ENCODE peak calls at places on chromosome 21, in ten cellular contexts. L, B, Z, V, S, G, R, U, Q and M are unnamed samples.

GRCh38 chr21:15752763-15753407 is 23.1 kb downstream of the USP25 start:
- DNase-seq in L (no peak), B (no peak), Z (peak), V (no peak), S (no peak), G (no peak), R (no peak), U (no peak), Q (no peak), M (no peak)

GRCh38 chr21:18041012-18041411 is 203.6 kb upstream of the CHODL start:
- DNase-seq in L (no peak), B (no peak), Z (peak), V (no peak), S (no peak), G (peak), R (no peak), U (peak), Q (no peak), M (no peak)

GRCh38 chr21:45865106-45865835 is 116.3 kb upstream of the COL6A1 start:
- DNase-seq in L (no peak), B (no peak), Z (peak), V (no peak), S (peak), G (peak), R (peak), U (no peak), Q (no peak), M (peak)

GRCh38 chr21:18545908-18546307 is 142.3 kb upstream of the TMPRSS15 start:
- DNase-seq in L (no peak), B (no peak), Z (peak), V (no peak), S (no peak), G (peak), R (no peak), U (peak), Q (no peak), M (no peak)

GRCh38 chr21:18369115-18369514 is 34.5 kb downstream of the TMPRSS15 start:
- DNase-seq in L (no peak), B (no peak), Z (peak), V (no peak), S (no peak), G (peak), R (no peak), U (peak), Q (no peak), M (no peak)

GRCh38 chr21:45515241-45516061 is 26.8 kb downstream of the SLC19A1 start:
- DNase-seq in L (no peak), B (no peak), Z (peak), V (no peak), S (no peak), G (no peak), R (no peak), U (no peak), Q (no peak), M (no peak)

GRCh38 chr21:38950388-38951094 is 144.8 kb downstream of the ETS2 start:
- DNase-seq in L (no peak), B (no peak), Z (peak), V (no peak), S (no peak), G (peak), R (no peak), U (no peak), Q (peak), M (no peak)

GRCh38 chr21:15210235-15210678 is 145.5 kb upstream of the NRIP1 start:
- DNase-seq in L (peak), B (no peak), Z (peak), V (peak), S (no peak), G (peak), R (no peak), U (no peak), Q (peak), M (no peak)

GRCh38 chr21:27722095-27722494 is 755.2 kb upstream of the ADAMTS5 start:
- DNase-seq in L (no peak), B (no peak), Z (peak), V (no peak), S (no peak), G (no peak), R (no peak), U (no peak), Q (no peak), M (no peak)

GRCh38 chr21:41768371-41769042 is 1.7 kb upstream of the RIPK4 start:
- DNase-seq in L (no peak), B (no peak), Z (peak), V (no peak), S (no peak), G (peak), R (peak), U (peak), Q (no peak), M (peak)

GRCh38 chr21:34967509-34968289 is 81.4 kb downstream of the RUNX1 start:
- DNase-seq in L (no peak), B (no peak), Z (peak), V (no peak), S (no peak), G (no peak), R (no peak), U (no peak), Q (no peak), M (no peak)

GRCh38 chr21:34968414-34969333 is 80.4 kb downstream of the RUNX1 start:
- DNase-seq in L (no peak), B (no peak), Z (no peak), V (no peak), S (no peak), G (no peak), R (no peak), U (no peak), Q (no peak), M (no peak)

GRCh38 chr21:34970126-34970525 is 79.0 kb downstream of the RUNX1 start:
- DNase-seq in L (no peak), B (no peak), Z (no peak), V (no peak), S (no peak), G (no peak), R (no peak), U (no peak), Q (no peak), M (peak)

GRCh38 chr21:34970566-34970965 is 78.5 kb downstream of the RUNX1 start:
- DNase-seq in L (no peak), B (no peak), Z (no peak), V (no peak), S (no peak), G (no peak), R (no peak), U (no peak), Q (no peak), M (no peak)

GRCh38 chr21:34969431-34970036 is 79.6 kb downstream of the RUNX1 start:
- DNase-seq in L (no peak), B (no peak), Z (no peak), V (no peak), S (no peak), G (peak), R (no peak), U (no peak), Q (no peak), M (no peak)
- H3K4me3 ChIP-seq in L (no peak), B (no peak), Z (no peak), V (no peak), S (no peak), G (no peak), R (no peak), U (no peak), Q (no peak), M (no peak)

DNA sequence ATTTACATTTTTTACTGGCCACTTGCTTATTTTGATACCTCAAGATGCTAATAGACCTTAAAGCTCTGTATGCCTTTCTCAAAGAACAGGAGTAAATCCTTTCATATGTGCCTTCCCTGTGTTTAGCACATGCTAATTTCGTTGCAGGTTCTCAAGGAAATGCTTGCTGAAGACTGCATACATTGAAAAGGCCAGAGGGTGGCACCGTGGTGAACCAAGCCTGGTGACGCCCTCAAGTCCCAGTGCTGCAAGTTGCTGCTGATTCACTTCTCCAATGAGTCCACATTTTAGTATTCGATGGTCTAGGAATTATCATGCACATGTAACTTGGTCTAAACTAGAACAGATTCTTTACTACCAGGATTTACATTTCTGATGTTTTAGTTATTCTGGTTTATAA is 94.1 kb downstream of the CLDN17 start:
- DNase-seq in L (no peak), B (no peak), Z (peak), V (no peak), S (peak), G (peak), R (no peak), U (no peak), Q (no peak), M (peak)
- TF ChIP-seq CTCF in L (no peak), B (no peak), Z (peak), V (no peak), S (peak), G (peak), R (no peak), U (no peak), Q (no peak), M (peak)

DNA sequence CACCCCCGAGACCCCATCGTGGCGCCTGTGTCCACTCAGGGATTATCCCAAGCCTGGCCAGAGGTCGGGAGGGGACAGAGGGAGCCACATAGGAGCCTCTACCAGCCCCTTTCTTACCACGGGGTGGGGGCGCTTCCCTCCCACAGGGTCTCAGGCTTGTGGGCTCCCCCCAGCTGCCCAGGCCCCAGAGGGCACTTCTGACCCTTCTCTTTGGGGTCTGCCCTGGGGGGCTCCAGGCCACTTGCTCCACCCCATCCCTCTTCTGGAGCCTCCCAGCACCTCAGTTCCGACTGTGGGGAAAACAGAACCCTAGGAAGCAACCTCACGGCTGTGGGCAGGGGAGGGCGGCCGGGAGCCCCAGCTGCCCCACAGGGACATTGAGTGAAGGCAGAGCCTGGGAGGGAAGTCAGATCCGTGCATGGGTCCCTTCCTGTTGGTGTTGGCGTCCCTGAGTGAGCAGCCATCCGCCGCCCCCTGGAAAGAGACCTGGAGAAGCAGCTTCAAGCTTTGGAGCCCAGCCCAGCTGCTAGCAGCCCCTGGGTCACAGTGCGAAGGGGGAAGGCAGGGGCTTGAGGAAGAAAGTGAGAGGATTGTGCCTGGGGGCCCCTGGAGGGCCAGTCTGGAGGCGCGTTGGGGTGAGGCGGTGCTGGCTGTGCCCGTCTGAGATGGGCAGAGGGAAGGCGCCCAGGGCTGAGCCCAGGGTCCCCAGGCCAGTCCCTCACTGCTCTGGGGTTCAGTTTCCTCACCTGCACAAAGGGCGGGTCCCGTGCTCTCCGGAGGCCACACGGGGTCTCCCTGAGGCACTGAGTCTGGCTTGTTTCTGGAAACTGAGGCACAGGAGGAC is 22.1 kb downstream of the RRP1 start:
- DNase-seq in L (no peak), B (no peak), Z (no peak), V (no peak), S (no peak), G (no peak), R (no peak), U (no peak), Q (no peak), M (no peak)
- H3K4me3 ChIP-seq in L (no peak), B (no peak), Z (no peak), V (peak), S (no peak), G (no peak), R (no peak), U (no peak), Q (no peak), M (no peak)

GRCh38 chr21:32653326-32653901 is 41.2 kb upstream of the CFAP298 start:
- DNase-seq in L (no peak), B (no peak), Z (peak), V (no peak), S (no peak), G (peak), R (no peak), U (peak), Q (no peak), M (peak)
- TF ChIP-seq CTCF in L (peak), B (peak), Z (peak), V (peak), S (peak), G (peak), R (peak), U (peak), Q (peak), M (peak)

GRCh38 chr21:29148535-29148934 is 18.1 kb downstream of the MAP3K7CL start:
- DNase-seq in L (no peak), B (no peak), Z (no peak), V (no peak), S (no peak), G (no peak), R (no peak), U (no peak), Q (no peak), M (peak)
- H3K4me3 ChIP-seq in L (no peak), B (no peak), Z (no peak), V (no peak), S (no peak), G (no peak), R (no peak), U (no peak), Q (no peak), M (no peak)